ENCODE peak calls at places on chromosomes 4 and X, in ten cellular contexts. H is A549, J is mammary epithelial cell, Z is AG04450, F is kidney epithelial cell, P is neural progenitor cell, D is brain microvascular endothelial cell, V is upper lobe of right lung, X is fibroblast of the aortic adventitia, C is IMR-90. G is an unnamed sample.

GRCh38 chrX:77953708-77954107 is 15.7 kb downstream of the PGAM4 start:
- DNase-seq in D (peak), P (no peak), V (no peak), Z (no peak), X (peak), H (peak), C (peak), J (no peak), F (no peak), G (no peak)

GRCh38 chrX:12610079-12610478 is 181.1 kb upstream of the PRPS2 start:
- DNase-seq in Z (peak), D (no peak), F (peak), P (no peak), X (peak), V (no peak), J (peak), C (peak), H (no peak), G (peak)

GRCh38 chrX:149060921-149061320 is 444.2 kb downstream of the IDS start:
- DNase-seq in D (peak), X (peak), F (no peak), J (peak), P (no peak), H (no peak), V (no peak), Z (no peak), C (no peak), G (peak)

GRCh38 chrX:150935466-150935865 is 37.0 kb upstream of the CD99L2 start:
- DNase-seq in P (no peak), Z (no peak), F (peak), V (no peak), J (peak), D (no peak), C (peak), H (peak), X (peak), G (no peak)

GRCh38 chrX:53188763-53189162 is 36.2 kb downstream of the KDM5C start:
- DNase-seq in V (no peak), C (peak), J (peak), X (no peak), F (no peak), H (no peak), Z (no peak), D (peak), P (no peak), G (no peak)

GRCh38 chr4:142534994-142535393 is 311.1 kb downstream of the INPP4B start:
- DNase-seq in H (peak), J (peak), X (no peak), P (no peak), C (peak), V (no peak), D (no peak), F (no peak), Z (no peak), G (no peak)

GRCh38 chrX:53563324-53563723 is 123.2 kb downstream of the HUWE1 start:
- DNase-seq in P (no peak), C (no peak), X (no peak), Z (no peak), H (no peak), D (no peak), J (no peak), V (no peak), F (no peak), G (no peak)

GRCh38 chrX:155086202-155086840 is 15.0 kb downstream of the BRCC3 start:
- DNase-seq in D (no peak), C (peak), V (no peak), Z (no peak), H (peak), F (no peak), J (no peak), X (peak), P (peak), G (no peak)

GRCh38 chrX:13101439-13102139 is 57.2 kb upstream of the FAM9C start:
- DNase-seq in X (peak), F (peak), D (peak), V (peak), J (peak), C (peak), P (no peak), Z (no peak), H (peak), G (peak)

GRCh38 chr4:1547863-1548637 is 136.1 kb downstream of the FAM53A start:
- DNase-seq in H (no peak), V (no peak), Z (no peak), P (no peak), D (no peak), F (no peak), J (no peak), C (no peak), X (peak), G (no peak)

GRCh38 chr4:6953751-6954380 is 44.2 kb downstream of the TBC1D14 start:
- DNase-seq in H (no peak), D (peak), P (peak), X (peak), V (peak), J (peak), Z (peak), C (peak), F (no peak), G (peak)

GRCh38 chrX:55011294-55011693 is 11.1 kb downstream of the APEX2 start:
- DNase-seq in J (no peak), V (no peak), D (no peak), C (peak), X (peak), F (no peak), P (no peak), Z (no peak), H (no peak), G (no peak)

GRCh38 chrX:68671221-68671620 is 23.8 kb downstream of the STARD8 start:
- DNase-seq in C (no peak), J (no peak), Z (no peak), P (no peak), D (no peak), F (no peak), X (peak), V (no peak), H (no peak), G (no peak)

GRCh38 chrX:126994011-126994410 is 174.5 kb downstream of the PRR32 start:
- DNase-seq in P (peak), Z (no peak), V (no peak), X (no peak), F (no peak), D (no peak), C (no peak), H (no peak), J (no peak), G (no peak)

GRCh38 chr4:84436812-84437211 is 62.3 kb downstream of the NKX6-1 start:
- DNase-seq in V (no peak), D (no peak), F (no peak), J (no peak), X (no peak), Z (no peak), H (no peak), C (no peak), P (no peak), G (no peak)

GRCh38 chr4:84433603-84434232 is 65.4 kb downstream of the NKX6-1 start:
- DNase-seq in Z (no peak), C (no peak), X (no peak), D (no peak), V (no peak), J (no peak), F (no peak), P (no peak), H (no peak), G (no peak)

GRCh38 chr4:84432713-84433112 is 66.4 kb downstream of the NKX6-1 start:
- DNase-seq in X (no peak), Z (no peak), P (no peak), C (no peak), J (no peak), V (no peak), F (no peak), D (no peak), H (no peak), G (no peak)
- TF ChIP-seq CTCF in X (no peak), Z (no peak), P (no peak), C (no peak), J (no peak), V (no peak), F (no peak), D (no peak), H (no peak), G (no peak)

GRCh38 chr4:66691101-66691500 is 854.2 kb downstream of the CENPC start:
- DNase-seq in P (peak), H (no peak), Z (no peak), F (no peak), D (no peak), C (no peak), V (no peak), X (no peak), J (no peak), G (no peak)
- TF ChIP-seq CTCF in P (peak), H (no peak), Z (no peak), F (no peak), D (peak), C (no peak), V (no peak), X (no peak), J (no peak), G (no peak)

GRCh38 chr4:98680806-98681205 is 22.4 kb upstream of the TSPAN5 start:
- DNase-seq in C (no peak), Z (no peak), P (no peak), F (no peak), J (no peak), D (no peak), X (no peak), V (no peak), H (no peak), G (no peak)

GRCh38 chr4:98677799-98678198 is 19.4 kb upstream of the TSPAN5 start:
- DNase-seq in V (no peak), X (no peak), D (no peak), P (no peak), H (no peak), Z (no peak), F (no peak), C (peak), J (no peak), G (no peak)

GRCh38 chr4:98674404-98675173 is 16.2 kb upstream of the TSPAN5 start:
- DNase-seq in J (no peak), F (no peak), C (peak), H (no peak), V (no peak), P (no peak), X (peak), D (no peak), Z (no peak), G (no peak)

GRCh38 chr4:98682719-98683118 is 24.3 kb upstream of the TSPAN5 start:
- DNase-seq in J (no peak), V (no peak), H (no peak), D (no peak), C (peak), X (peak), P (no peak), Z (no peak), F (no peak), G (no peak)

DNA sequence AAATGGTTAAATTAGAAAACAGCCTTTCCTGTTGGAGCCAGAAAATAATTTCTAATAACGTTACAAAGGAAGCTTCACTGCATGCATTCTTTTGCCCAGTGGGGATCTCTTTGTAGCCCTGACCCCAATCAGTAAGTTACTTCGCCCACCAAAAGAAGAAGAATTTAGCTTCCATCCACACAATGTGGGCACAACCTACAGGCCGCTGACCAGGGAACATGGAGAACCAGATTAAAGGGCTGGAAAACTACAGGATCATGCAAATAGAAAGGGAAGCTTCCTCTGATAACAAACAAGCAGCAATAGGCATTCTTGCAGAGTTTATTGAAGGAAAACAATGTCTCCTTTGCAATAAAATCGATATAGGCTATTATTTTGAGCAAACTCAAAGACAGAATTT is 21.3 kb upstream of the TSPAN5 start:
- DNase-seq in C (no peak), F (no peak), V (no peak), P (peak), Z (no peak), D (no peak), H (no peak), X (no peak), J (no peak), G (no peak)
- TF ChIP-seq CTCF in C (no peak), F (no peak), V (no peak), P (no peak), Z (no peak), D (no peak), H (no peak), X (no peak), J (no peak), G (no peak)

DNA sequence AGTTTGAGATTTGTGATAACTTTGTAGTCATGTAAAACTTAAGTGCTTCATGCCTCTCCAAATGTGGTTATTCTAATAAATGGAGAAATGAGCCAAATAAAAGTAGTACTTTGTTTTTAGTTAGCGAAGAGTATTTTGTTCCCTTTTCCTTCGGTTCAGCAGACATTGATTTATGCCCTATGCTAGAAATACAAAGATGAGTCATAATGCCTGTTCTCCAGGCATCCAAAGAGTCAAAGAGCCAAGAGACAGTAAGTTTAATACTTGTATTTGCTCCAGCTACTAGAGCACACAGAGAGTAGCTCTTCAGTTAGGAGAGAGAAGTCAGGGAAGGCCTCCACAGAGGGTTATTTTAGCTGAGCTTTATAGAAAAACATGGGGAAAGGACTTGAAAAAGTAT is 38.8 kb downstream of the PLAC8 start:
- DNase-seq in H (no peak), J (no peak), C (peak), X (peak), P (no peak), V (no peak), Z (peak), D (no peak), F (peak), G (no peak)
- TF ChIP-seq CTCF in H (no peak), J (no peak), C (no peak), X (no peak), P (no peak), V (no peak), Z (no peak), D (no peak), F (no peak), G (no peak)

GRCh38 chrX:1558761-1559468 is 21.9 kb upstream of the P2RY8 start:
- DNase-seq in Z (no peak), F (no peak), V (peak), D (no peak), C (no peak), X (no peak), P (no peak), H (no peak), J (no peak), G (no peak)
- TF ChIP-seq CTCF in Z (no peak), F (no peak), V (no peak), D (no peak), C (no peak), X (no peak), P (no peak), H (no peak), J (no peak), G (no peak)

DNA sequence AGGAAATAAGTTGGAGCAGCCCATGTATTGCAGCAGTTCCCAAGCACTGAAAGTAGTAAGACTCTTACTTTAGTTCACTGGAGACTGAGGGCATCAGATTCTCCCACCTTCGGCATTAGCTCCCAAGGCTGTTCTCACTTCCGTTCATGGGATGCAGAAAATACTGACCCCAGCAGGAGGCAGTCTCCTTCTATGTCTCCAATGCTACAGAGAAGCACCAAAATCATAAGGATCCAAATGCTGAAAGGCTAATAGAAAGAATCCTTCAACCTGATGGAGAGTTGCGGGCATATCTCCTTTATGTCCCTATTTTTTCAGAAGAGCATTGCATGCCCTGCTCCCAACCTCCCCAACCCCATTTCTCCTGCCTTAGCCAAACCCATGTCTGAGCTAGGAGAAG is 32.4 kb downstream of the ADH7 start:
- DNase-seq in C (no peak), V (no peak), H (no peak), D (no peak), F (no peak), X (no peak), P (no peak), J (no peak), Z (no peak), G (no peak)
- TF ChIP-seq CTCF in C (no peak), V (no peak), H (no peak), D (peak), F (no peak), X (no peak), P (peak), J (no peak), Z (no peak), G (no peak)

G was measured in AG09319.